ENCODE peak calls at places on chromosomes 11 and 22, in four cellular contexts. One of them, this sample, is unnamed.

GRCh38 chr11:58626915-58627483 is 4.5 kb downstream of the CNTF start:
- DNase-seq in HCT116: no peak
- DNase-seq in MM.1S: peak
- DNase-seq in GM23248: no peak
- DNase-seq in this sample: no peak

GRCh38 chr22:47123006-47123826 is 360.8 kb downstream of the TBC1D22A start:
- DNase-seq in HCT116: no peak
- DNase-seq in MM.1S: no peak
- DNase-seq in GM23248: no peak
- DNase-seq in this sample: no peak

GRCh38 chr22:20412474-20413216 is 18.7 kb downstream of the ZNF74 start:
- DNase-seq in HCT116: no peak
- DNase-seq in MM.1S: no peak
- DNase-seq in GM23248: no peak
- DNase-seq in this sample: no peak

GRCh38 chr11:73249304-73249703 is 22.8 kb upstream of the P2RY6 start:
- DNase-seq in HCT116: no peak
- DNase-seq in MM.1S: peak
- DNase-seq in GM23248: no peak
- DNase-seq in this sample: peak

GRCh38 chr22:31537019-31537535 is 40.7 kb downstream of the SFI1 start:
- DNase-seq in HCT116: no peak
- DNase-seq in MM.1S: no peak
- DNase-seq in GM23248: no peak
- DNase-seq in this sample: no peak

GRCh38 chr11:115869780-115870431 is 365.7 kb upstream of the CADM1 start:
- DNase-seq in HCT116: no peak
- DNase-seq in MM.1S: no peak
- DNase-seq in GM23248: no peak
- DNase-seq in this sample: peak

GRCh38 chr22:45376009-45376408 is 37.4 kb downstream of the SMC1B start:
- DNase-seq in HCT116: no peak
- DNase-seq in MM.1S: peak
- DNase-seq in GM23248: no peak
- DNase-seq in this sample: no peak

GRCh38 chr11:12524865-12525264 is 147.5 kb downstream of the PARVA start:
- DNase-seq in HCT116: no peak
- DNase-seq in MM.1S: no peak
- DNase-seq in GM23248: no peak
- DNase-seq in this sample: no peak

GRCh38 chr11:78564037-78564888 is 10.4 kb downstream of the NARS2 start:
- DNase-seq in HCT116: peak
- DNase-seq in MM.1S: peak
- DNase-seq in GM23248: peak
- DNase-seq in this sample: peak

GRCh38 chr22:48666620-48667019 is 1161.1 kb downstream of the BRD1 start:
- DNase-seq in HCT116: no peak
- DNase-seq in MM.1S: no peak
- DNase-seq in GM23248: no peak
- DNase-seq in this sample: no peak

GRCh38 chr22:19149047-19149883 is 827 bp downstream of the GSC2 start:
- DNase-seq in HCT116: no peak
- DNase-seq in MM.1S: no peak
- DNase-seq in GM23248: peak
- DNase-seq in this sample: no peak

GRCh38 chr11:130516175-130516867 is 67.9 kb downstream of the ADAMTS15 start:
- DNase-seq in HCT116: no peak
- DNase-seq in MM.1S: no peak
- DNase-seq in GM23248: no peak
- DNase-seq in this sample: no peak

GRCh38 chr11:6523253-6523652 is 26.2 kb downstream of the DNHD1 start:
- DNase-seq in HCT116: peak
- DNase-seq in MM.1S: no peak
- DNase-seq in GM23248: peak
- DNase-seq in this sample: peak

GRCh38 chr11:68019486-68019885 is 9.4 kb downstream of the ALDH3B1 start:
- DNase-seq in HCT116: no peak
- DNase-seq in MM.1S: no peak
- DNase-seq in GM23248: no peak
- DNase-seq in this sample: no peak

GRCh38 chr11:121067912-121068652 is 33.0 kb upstream of the TECTA start:
- DNase-seq in HCT116: no peak
- DNase-seq in MM.1S: peak
- DNase-seq in GM23248: no peak
- DNase-seq in this sample: no peak

GRCh38 chr11:16001899-16002426 is 354.4 kb downstream of the SOX6 start:
- DNase-seq in HCT116: peak
- DNase-seq in MM.1S: peak
- DNase-seq in GM23248: peak
- DNase-seq in this sample: peak

GRCh38 chr22:47612136-47612910 is 849.9 kb downstream of the TBC1D22A start:
- DNase-seq in HCT116: no peak
- DNase-seq in MM.1S: no peak
- DNase-seq in GM23248: no peak
- DNase-seq in this sample: no peak

GRCh38 chr11:6979365-6979764 is 40.8 kb downstream of the ZNF214 start:
- DNase-seq in HCT116: no peak
- DNase-seq in MM.1S: no peak
- DNase-seq in GM23248: peak
- DNase-seq in this sample: peak

GRCh38 chr11:126127898-126128297 is 65.2 kb upstream of the CDON start:
- DNase-seq in HCT116: no peak
- DNase-seq in MM.1S: no peak
- DNase-seq in GM23248: no peak
- DNase-seq in this sample: no peak

GRCh38 chr11:107017433-107018227 is 646 bp downstream of the GUCY1A2 start:
- DNase-seq in HCT116: no peak
- DNase-seq in MM.1S: peak
- DNase-seq in GM23248: peak
- DNase-seq in this sample: peak

GRCh38 chr22:49853981-49854791 is 542 bp downstream of the ZBED4 start:
- DNase-seq in HCT116: no peak
- DNase-seq in MM.1S: peak
- DNase-seq in GM23248: peak
- DNase-seq in this sample: peak

GRCh38 chr22:46951973-46952372 is 189.5 kb downstream of the TBC1D22A start:
- DNase-seq in HCT116: no peak
- DNase-seq in MM.1S: no peak
- DNase-seq in GM23248: no peak
- DNase-seq in this sample: no peak

GRCh38 chr22:31818481-31819392 is 64.9 kb downstream of the DEPDC5 start:
- DNase-seq in HCT116: no peak
- DNase-seq in MM.1S: no peak
- DNase-seq in GM23248: peak
- DNase-seq in this sample: peak

GRCh38 chr11:19467904-19468303 is 227.2 kb upstream of the E2F8 start:
- DNase-seq in HCT116: no peak
- DNase-seq in MM.1S: no peak
- DNase-seq in GM23248: peak
- DNase-seq in this sample: no peak

GRCh38 chr11:127247261-127247660 is 246.7 kb upstream of the KIRREL3 start:
- DNase-seq in HCT116: no peak
- DNase-seq in MM.1S: no peak
- DNase-seq in GM23248: no peak
- DNase-seq in this sample: no peak

GRCh38 chr22:19703869-19704268 is 10.4 kb upstream of the SEPTIN5 start:
- DNase-seq in HCT116: no peak
- DNase-seq in MM.1S: no peak
- DNase-seq in GM23248: no peak
- DNase-seq in this sample: no peak

GRCh38 chr11:18958221-18958910 is 19.2 kb upstream of the MRGPRX1 start:
- DNase-seq in HCT116: no peak
- DNase-seq in MM.1S: no peak
- DNase-seq in GM23248: no peak
- DNase-seq in this sample: peak

GRCh38 chr22:50299724-50300619 is 7.5 kb downstream of the PLXNB2 start:
- DNase-seq in HCT116: no peak
- DNase-seq in MM.1S: no peak
- DNase-seq in GM23248: peak
- DNase-seq in this sample: no peak

GRCh38 chr22:16963189-16963945 is 44.7 kb downstream of the GAB4 start:
- DNase-seq in HCT116: no peak
- DNase-seq in MM.1S: no peak
- DNase-seq in GM23248: no peak
- DNase-seq in this sample: no peak

GRCh38 chr11:47768090-47768620 is 1.0 kb upstream of the FNBP4 start:
- DNase-seq in HCT116: no peak
- DNase-seq in MM.1S: peak
- DNase-seq in GM23248: peak
- DNase-seq in this sample: peak

GRCh38 chr11:74701351-74701750 is 29.9 kb downstream of the CHRDL2 start:
- DNase-seq in HCT116: peak
- DNase-seq in MM.1S: peak
- DNase-seq in GM23248: peak
- DNase-seq in this sample: peak

GRCh38 chr11:74055938-74056337 is 47.1 kb upstream of the UCP3 start:
- DNase-seq in HCT116: peak
- DNase-seq in MM.1S: no peak
- DNase-seq in GM23248: peak
- DNase-seq in this sample: peak

GRCh38 chr11:10823152-10823579 is 14.4 kb upstream of the EIF4G2 start:
- DNase-seq in HCT116: no peak
- DNase-seq in MM.1S: no peak
- DNase-seq in GM23248: no peak
- DNase-seq in this sample: no peak

GRCh38 chr22:18954941-18955571 is 19.0 kb upstream of the PRODH start:
- DNase-seq in HCT116: no peak
- DNase-seq in MM.1S: no peak
- DNase-seq in GM23248: no peak
- DNase-seq in this sample: no peak

GRCh38 chr11:44632466-44633123 is 67.1 kb downstream of the CD82 start:
- DNase-seq in HCT116: peak
- DNase-seq in MM.1S: no peak
- DNase-seq in GM23248: peak
- DNase-seq in this sample: peak

GRCh38 chr11:120310875-120311274 is 14.2 kb upstream of the TLCD5 start:
- DNase-seq in HCT116: no peak
- DNase-seq in MM.1S: no peak
- DNase-seq in GM23248: no peak
- DNase-seq in this sample: no peak

GRCh38 chr22:50136431-50137047 is 34.0 kb upstream of the PANX2 start:
- DNase-seq in HCT116: no peak
- DNase-seq in MM.1S: no peak
- DNase-seq in GM23248: no peak
- DNase-seq in this sample: no peak

GRCh38 chr11:105781807-105782206 is 171.9 kb downstream of the GRIA4 start:
- DNase-seq in HCT116: no peak
- DNase-seq in MM.1S: no peak
- DNase-seq in GM23248: no peak
- DNase-seq in this sample: no peak
- H2AFZ ChIP-seq in HCT116: no peak
- H2AFZ ChIP-seq in MM.1S: no peak
- H2AFZ ChIP-seq in GM23248: no peak
- H2AFZ ChIP-seq in this sample: no peak

GRCh38 chr11:841981-842369 is 354 bp downstream of the POLR2L start:
- DNase-seq in HCT116: no peak
- DNase-seq in MM.1S: no peak
- DNase-seq in GM23248: no peak
- DNase-seq in this sample: no peak
- H2AFZ ChIP-seq in HCT116: no peak
- H2AFZ ChIP-seq in MM.1S: peak
- H2AFZ ChIP-seq in GM23248: no peak
- H2AFZ ChIP-seq in this sample: no peak

GRCh38 chr11:134537296-134537695 is 125.3 kb upstream of the B3GAT1 start:
- DNase-seq in HCT116: no peak
- DNase-seq in MM.1S: no peak
- DNase-seq in GM23248: no peak
- DNase-seq in this sample: no peak

GRCh38 chr11:134536677-134537076 is 124.6 kb upstream of the B3GAT1 start:
- DNase-seq in HCT116: no peak
- DNase-seq in MM.1S: no peak
- DNase-seq in GM23248: no peak
- DNase-seq in this sample: no peak

GRCh38 chr11:134539285-134539684 is 127.2 kb upstream of the B3GAT1 start:
- DNase-seq in HCT116: no peak
- DNase-seq in MM.1S: no peak
- DNase-seq in GM23248: no peak
- DNase-seq in this sample: no peak

GRCh38 chr11:134538793-134539192 is 126.8 kb upstream of the B3GAT1 start:
- DNase-seq in HCT116: no peak
- DNase-seq in MM.1S: no peak
- DNase-seq in GM23248: no peak
- DNase-seq in this sample: no peak

DNA sequence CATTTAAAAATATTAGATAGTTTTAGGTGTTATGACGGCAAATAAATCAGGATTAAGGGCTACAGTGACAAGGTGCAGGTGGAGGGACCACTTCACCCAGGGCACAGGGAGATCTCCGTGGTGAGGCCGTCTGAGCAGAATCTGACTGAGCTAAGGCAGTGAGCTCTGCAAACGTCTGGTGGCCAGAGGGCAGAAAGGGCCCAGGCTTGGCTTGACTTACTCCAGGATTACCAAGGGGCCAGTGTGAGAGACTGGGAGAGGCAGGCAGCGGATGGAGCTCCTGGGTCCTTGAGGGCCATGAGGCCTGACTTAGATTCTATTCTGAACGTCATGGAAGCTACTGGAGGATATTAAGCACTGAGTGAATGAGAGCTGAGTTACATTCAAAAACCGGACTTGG is 125.9 kb upstream of the B3GAT1 start:
- DNase-seq in HCT116: no peak
- DNase-seq in MM.1S: no peak
- DNase-seq in GM23248: no peak
- DNase-seq in this sample: no peak
- H2AFZ ChIP-seq in HCT116: no peak
- H2AFZ ChIP-seq in MM.1S: no peak
- H2AFZ ChIP-seq in GM23248: no peak
- H2AFZ ChIP-seq in this sample: no peak

GRCh38 chr11:134120921-134121526 is 52.2 kb downstream of the JAM3 start:
- DNase-seq in HCT116: no peak
- DNase-seq in MM.1S: no peak
- DNase-seq in GM23248: peak
- DNase-seq in this sample: no peak

GRCh38 chr11:134126197-134126822 is 57.4 kb downstream of the JAM3 start:
- DNase-seq in HCT116: no peak
- DNase-seq in MM.1S: no peak
- DNase-seq in GM23248: peak
- DNase-seq in this sample: peak

GRCh38 chr11:134120143-134120850 is 51.4 kb downstream of the JAM3 start:
- DNase-seq in HCT116: no peak
- DNase-seq in MM.1S: no peak
- DNase-seq in GM23248: peak
- DNase-seq in this sample: no peak

GRCh38 chr11:134125507-134125906 is 56.6 kb downstream of the JAM3 start:
- DNase-seq in HCT116: no peak
- DNase-seq in MM.1S: no peak
- DNase-seq in GM23248: no peak
- DNase-seq in this sample: no peak

GRCh38 chr11:134124660-134125451 is 56.0 kb downstream of the JAM3 start:
- DNase-seq in HCT116: no peak
- DNase-seq in MM.1S: peak
- DNase-seq in GM23248: peak
- DNase-seq in this sample: no peak
- H2AFZ ChIP-seq in HCT116: no peak
- H2AFZ ChIP-seq in MM.1S: no peak
- H2AFZ ChIP-seq in GM23248: no peak
- H2AFZ ChIP-seq in this sample: no peak